ENCODE peak calls at places on chromosome 2, in nine cellular contexts. F, S, D, X, W, N, G, J and Y are unnamed samples.

GRCh38 chr2:14567561-14567960 is 65.0 kb upstream of the LRATD1 start:
- DNase-seq in F (no peak), J (no peak), S (no peak), X (no peak), D (no peak), G (no peak), W (no peak), N (no peak), Y (no peak)

GRCh38 chr2:194116861-194117260 is 1540.2 kb upstream of the SLC39A10 start:
- DNase-seq in D (no peak), N (no peak), G (no peak), X (no peak), J (no peak), S (no peak), F (no peak), W (no peak), Y (no peak)

GRCh38 chr2:157487747-157488146 is 43.9 kb upstream of the CYTIP start:
- DNase-seq in S (no peak), X (no peak), G (no peak), D (no peak), F (no peak), W (no peak), J (no peak), N (no peak), Y (no peak)

GRCh38 chr2:143231257-143231650 is 102.0 kb downstream of the ARHGAP15 start:
- DNase-seq in X (no peak), D (no peak), N (no peak), J (no peak), F (no peak), G (no peak), W (no peak), S (no peak), Y (peak)

GRCh38 chr2:56741601-56742102 is 557.9 kb downstream of the CCDC85A start:
- DNase-seq in J (no peak), X (peak), W (peak), G (peak), N (no peak), S (peak), D (peak), F (no peak), Y (peak)

GRCh38 chr2:74440378-74441110 is 1.2 kb downstream of the RTKN start:
- DNase-seq in S (peak), G (peak), N (no peak), W (peak), D (peak), J (peak), X (peak), F (peak), Y (peak)

GRCh38 chr2:8169443-8169842 is 512.4 kb upstream of the ID2 start:
- DNase-seq in F (no peak), W (no peak), D (no peak), X (no peak), J (no peak), N (no peak), S (no peak), G (no peak), Y (no peak)

GRCh38 chr2:199470361-199470671 is 12.6 kb upstream of the SATB2 start:
- DNase-seq in D (no peak), J (no peak), S (no peak), N (no peak), W (no peak), F (no peak), G (no peak), X (no peak), Y (no peak)

GRCh38 chr2:43345391-43345813 is 119.0 kb upstream of the ZFP36L2 start:
- DNase-seq in D (peak), X (peak), G (no peak), F (no peak), N (no peak), J (no peak), S (no peak), W (peak), Y (no peak)